ENCODE peak calls at places on chromosomes 16 and 17, in six cellular contexts. D, S, T, N, E and R are unnamed samples.

GRCh38 chr17:73359987-73360410 is 48.2 kb upstream of the CDC42EP4 start:
- DNase-seq in D (no peak), S (peak; percentile 92), T (peak; percentile 75), N (peak; percentile 66), E (peak; percentile 44), R (peak; percentile 78)

GRCh38 chr17:83068641-83069570 is 10.5 kb upstream of the METRNL start:
- DNase-seq in D (no peak), S (no peak), T (no peak), N (peak; percentile 20), E (no peak), R (no peak)

GRCh38 chr16:19690196-19690595 is 27.8 kb downstream of the KNOP1 start:
- DNase-seq in D (no peak), S (no peak), T (no peak), N (no peak), E (no peak), R (no peak)

GRCh38 chr16:10181196-10182162 is 749 bp downstream of the GRIN2A start:
- DNase-seq in D (peak; percentile 59), S (peak; percentile 32), T (no peak), N (peak; percentile 54), E (peak; percentile 47), R (peak; percentile 72)

GRCh38 chr17:65177901-65178300 is 40.7 kb downstream of the RGS9 start:
- DNase-seq in D (no peak), S (no peak), T (no peak), N (no peak), E (no peak), R (no peak)

GRCh38 chr16:2205967-2206313 is 686 bp downstream of the MLST8 start:
- DNase-seq in D (no peak), S (no peak), T (no peak), N (no peak), E (no peak), R (peak; percentile 59)

GRCh38 chr16:73365010-73365409 is 317.1 kb upstream of the ZFHX3 start:
- DNase-seq in D (no peak), S (no peak), T (peak; percentile 36), N (peak; percentile 27), E (no peak), R (peak; percentile 23)

GRCh38 chr16:49793244-49793643 is 62.7 kb downstream of the ZNF423 start:
- DNase-seq in D (no peak), S (no peak), T (no peak), N (no peak), E (no peak), R (no peak)

GRCh38 chr16:69029121-69029520 is 76.3 kb upstream of the HAS3 start:
- DNase-seq in D (no peak), S (no peak), T (no peak), N (no peak), E (no peak), R (no peak)

GRCh38 chr17:34201225-34201624 is 53.9 kb upstream of the CCL2 start:
- DNase-seq in D (peak; percentile 35), S (no peak), T (no peak), N (no peak), E (no peak), R (no peak)

GRCh38 chr16:83971165-83972130 is 3.4 kb downstream of the NECAB2 start:
- DNase-seq in D (no peak), S (no peak), T (no peak), N (no peak), E (no peak), R (no peak)

GRCh38 chr16:67461600-67462278 is 19.2 kb downstream of the ATP6V0D1 start:
- DNase-seq in D (no peak), S (peak; percentile 94), T (no peak), N (no peak), E (no peak), R (peak; percentile 92)

GRCh38 chr17:28725166-28725659 is 820 bp downstream of the TLCD1 start:
- DNase-seq in D (peak; percentile 45), S (no peak), T (peak; percentile 37), N (no peak), E (no peak), R (no peak)

GRCh38 chr16:78428193-78428592 is 328.7 kb downstream of the WWOX start:
- DNase-seq in D (no peak), S (no peak), T (no peak), N (no peak), E (no peak), R (no peak)

GRCh38 chr17:57419940-57420522 is 163.7 kb downstream of the MSI2 start:
- DNase-seq in D (no peak), S (no peak), T (peak; percentile 95), N (no peak), E (no peak), R (no peak)

GRCh38 chr17:15453782-15454181 is 13.6 kb downstream of the CDRT4 start:
- DNase-seq in D (no peak), S (no peak), T (no peak), N (no peak), E (no peak), R (no peak)

GRCh38 chr17:7234100-7235012 is at the start of gene DVL2:
- DNase-seq in D (peak; percentile 96), S (peak; percentile 97), T (peak; percentile 82), N (peak; percentile 97), E (peak; percentile 45), R (peak; percentile 98)

GRCh38 chr17:72737291-72737690 is 355.2 kb downstream of the SLC39A11 start:
- DNase-seq in D (no peak), S (no peak), T (no peak), N (no peak), E (no peak), R (no peak)

GRCh38 chr17:74276051-74276476 is 2.0 kb downstream of the DNAI2 start:
- DNase-seq in D (no peak), S (no peak), T (no peak), N (peak; percentile 79), E (no peak), R (no peak)